ENCODE peak calls at places on chromosomes 11 and 22, in nine cellular contexts. O is SK-MEL-5; F is activated naive CD4-positive, alpha-beta T cell treated with Interleukin-2 at 50 U/mL for 16 hours; J is iris pigment epithelial cell; M is NCI-H1436; X is KBM-7; T is NCI-H774; S is GM10248; K is GM12865. Q is an unnamed sample.

GRCh38 chr11:85847436-85847835 is 7.7 kb upstream of the CCDC83 start:
- DNase-seq in K (no peak), T (no peak), S (no peak), J (no peak), O (no peak), F (no peak), X (no peak), M (no peak), Q (no peak)

GRCh38 chr11:131412061-131412460 is 41.6 kb downstream of the NTM start:
- DNase-seq in M (no peak), K (no peak), X (no peak), J (no peak), T (no peak), F (no peak), O (no peak), S (no peak), Q (no peak)

GRCh38 chr11:12653729-12654128 is 20.5 kb upstream of the TEAD1 start:
- DNase-seq in O (no peak), J (peak), X (no peak), K (no peak), M (no peak), F (no peak), S (no peak), T (no peak), Q (no peak)

GRCh38 chr11:1226981-1227550 is 4.2 kb downstream of the MUC5B start:
- DNase-seq in M (no peak), K (no peak), J (peak), S (no peak), X (no peak), F (no peak), O (peak), T (no peak), Q (no peak)

GRCh38 chr22:31282748-31283468 is 9.4 kb downstream of the PIK3IP1 start:
- DNase-seq in F (no peak), M (no peak), S (no peak), J (no peak), X (no peak), K (no peak), O (no peak), T (no peak), Q (no peak)

GRCh38 chr22:40031766-40032470 is 37.2 kb downstream of the FAM83F start:
- DNase-seq in K (no peak), S (no peak), J (no peak), M (no peak), O (no peak), F (no peak), T (no peak), X (no peak), Q (no peak)

GRCh38 chr22:46070215-46070721 is 80.1 kb upstream of the PPARA start:
- DNase-seq in J (peak), T (no peak), F (peak), O (no peak), K (peak), S (no peak), X (no peak), M (no peak), Q (no peak)

GRCh38 chr11:126440792-126441514 is 85.5 kb downstream of the ST3GAL4 start:
- DNase-seq in M (peak), T (peak), K (peak), J (peak), O (peak), F (peak), X (peak), S (peak), Q (peak)

GRCh38 chr22:19868773-19869471 is 14.2 kb upstream of the GNB1L start:
- DNase-seq in X (no peak), F (no peak), O (peak), T (no peak), M (no peak), J (no peak), S (no peak), K (no peak), Q (no peak)

GRCh38 chr22:35547993-35548761 is 7.5 kb downstream of the RASD2 start:
- DNase-seq in K (no peak), O (peak), M (no peak), S (no peak), X (no peak), F (no peak), T (no peak), J (no peak), Q (no peak)

GRCh38 chr11:67631427-67631826 is 1.7 kb upstream of the NUDT8 start:
- DNase-seq in X (no peak), J (no peak), S (no peak), O (no peak), T (no peak), K (no peak), M (no peak), F (no peak), Q (no peak)

GRCh38 chr11:117097567-117098268 is 510 bp downstream of the SIK3 start:
- DNase-seq in J (no peak), X (peak), O (no peak), S (no peak), K (peak), T (no peak), F (peak), M (no peak), Q (peak)

GRCh38 chr11:73366953-73367352 is 9.2 kb upstream of the RELT start:
- DNase-seq in K (no peak), S (no peak), J (no peak), F (no peak), T (no peak), O (no peak), X (no peak), M (no peak), Q (no peak)

GRCh38 chr22:50527921-50528681 is 1.7 kb downstream of the TYMP start:
- DNase-seq in O (no peak), K (no peak), M (no peak), S (no peak), T (no peak), X (no peak), J (no peak), F (no peak), Q (no peak)

GRCh38 chr11:68257477-68258362 is 14.1 kb downstream of the C11orf24 start:
- DNase-seq in O (peak), X (peak), T (peak), K (peak), S (peak), F (peak), J (peak), M (peak), Q (peak)

GRCh38 chr11:124222407-124222806 is 18.5 kb upstream of the OR8G1 start:
- DNase-seq in X (no peak), M (no peak), O (no peak), F (no peak), J (no peak), K (no peak), T (no peak), S (no peak), Q (no peak)

GRCh38 chr11:48064306-48064705 is 83.9 kb downstream of the PTPRJ start:
- DNase-seq in S (no peak), O (no peak), X (no peak), F (no peak), T (no peak), M (no peak), K (no peak), J (peak), Q (no peak)

GRCh38 chr22:23137905-23138520 is 3.8 kb downstream of the RSPH14 start:
- DNase-seq in S (peak), X (peak), O (no peak), K (peak), J (no peak), F (peak), T (no peak), M (no peak), Q (no peak)

GRCh38 chr22:50485221-50486131 is 1.2 kb upstream of the MIOX start:
- DNase-seq in M (peak), J (no peak), T (no peak), O (no peak), K (no peak), S (no peak), X (no peak), F (no peak), Q (no peak)

GRCh38 chr11:2587132-2587930 is 112.5 kb downstream of the KCNQ1OT1 start:
- DNase-seq in J (no peak), T (no peak), K (peak), M (no peak), F (peak), O (no peak), S (peak), X (no peak), Q (no peak)

GRCh38 chr11:97525273-97525672 is 1135.5 kb downstream of the JRKL start:
- DNase-seq in T (no peak), S (no peak), O (peak), F (no peak), J (no peak), X (no peak), M (no peak), K (no peak), Q (no peak)

GRCh38 chr11:109641549-109641948 is 219.6 kb downstream of the C11orf87 start:
- DNase-seq in F (no peak), X (peak), S (no peak), T (no peak), K (peak), O (peak), J (peak), M (no peak), Q (no peak)

GRCh38 chr11:104333977-104334376 is 170.0 kb upstream of the PDGFD start:
- DNase-seq in X (peak), O (peak), J (peak), S (no peak), M (no peak), F (no peak), T (no peak), K (peak), Q (no peak)

GRCh38 chr11:19441752-19442553 is 201.2 kb upstream of the E2F8 start:
- DNase-seq in J (peak), K (peak), O (peak), S (peak), X (no peak), M (peak), F (peak), T (no peak), Q (no peak)

Q was measured in activated T-helper 9 cell treated with anti-CD3 and anti-CD28 coated beads, Interleukin-2, amount 50 U/mL, for 16 hours.